ENCODE peak calls at places on chromosomes 5 and 9, in nine cellular contexts. Z is dorsolateral prefrontal cortex, R is brain microvascular endothelial cell, B is lower lobe of right lung, G is heart left ventricle, A is A549, F is cardiac muscle cell, V is GM12865, Q is endothelial cell of umbilical vein. C is an unnamed sample.

GRCh38 chr9:135370411-135371375 is 108.9 kb upstream of the PPP1R26 start:
- DNase-seq in Z (no peak), R (no peak), B (no peak), G (no peak), A (no peak), F (no peak), V (no peak), Q (no peak), C (no peak)

GRCh38 chr5:125226825-125227224 is 480.4 kb upstream of the ZNF608 start:
- DNase-seq in Z (no peak), R (no peak), B (no peak), G (no peak), A (no peak), F (no peak), V (no peak), Q (no peak), C (no peak)

GRCh38 chr9:92181296-92181695 is 66.1 kb upstream of the SPTLC1 start:
- DNase-seq in Z (no peak), R (no peak), B (no peak), G (no peak), A (no peak), F (no peak), V (no peak), Q (no peak), C (no peak)

GRCh38 chr5:55821731-55822512 is 29.2 kb upstream of the IL31RA start:
- DNase-seq in Z (no peak), R (no peak), B (peak), G (peak), A (peak), F (peak), V (no peak), Q (peak), C (no peak)

GRCh38 chr5:172058088-172058487 is 51.6 kb upstream of the FBXW11 start:
- DNase-seq in Z (no peak), R (no peak), B (no peak), G (no peak), A (no peak), F (no peak), V (no peak), Q (no peak), C (no peak)

GRCh38 chr5:109759304-109759703 is 69.6 kb downstream of the MAN2A1 start:
- DNase-seq in Z (no peak), R (peak), B (no peak), G (no peak), A (no peak), F (no peak), V (no peak), Q (peak), C (no peak)

GRCh38 chr9:133733421-133734250 is 4.5 kb downstream of the SARDH start:
- DNase-seq in Z (no peak), R (no peak), B (no peak), G (no peak), A (no peak), F (no peak), V (no peak), Q (no peak), C (no peak)

GRCh38 chr9:27414215-27414731 is 109.8 kb upstream of the IFNK start:
- DNase-seq in Z (no peak), R (no peak), B (peak), G (peak), A (no peak), F (no peak), V (no peak), Q (no peak), C (no peak)

GRCh38 chr5:125002727-125003598 is 256.5 kb upstream of the ZNF608 start:
- DNase-seq in Z (no peak), R (no peak), B (no peak), G (no peak), A (no peak), F (no peak), V (peak), Q (no peak), C (no peak)

GRCh38 chr9:75644649-75645048 is 245.8 kb upstream of the PCSK5 start:
- DNase-seq in Z (no peak), R (no peak), B (no peak), G (no peak), A (no peak), F (no peak), V (no peak), Q (no peak), C (no peak)

GRCh38 chr5:32489791-32490581 is 45.4 kb upstream of the ZFR start:
- DNase-seq in Z (peak), R (peak), B (peak), G (peak), A (peak), F (peak), V (peak), Q (peak), C (no peak)

GRCh38 chr9:124457887-124458431 is 7.7 kb downstream of the ADGRD2 start:
- DNase-seq in Z (no peak), R (no peak), B (no peak), G (no peak), A (no peak), F (no peak), V (no peak), Q (no peak), C (no peak)

GRCh38 chr9:86469476-86470087 is 115.4 kb upstream of the TUT7 start:
- DNase-seq in Z (no peak), R (no peak), B (no peak), G (no peak), A (no peak), F (no peak), V (no peak), Q (no peak), C (no peak)

GRCh38 chr9:129336601-129337286 is 158.7 kb upstream of the IER5L start:
- DNase-seq in Z (peak), R (no peak), B (peak), G (no peak), A (no peak), F (peak), V (peak), Q (peak), C (peak)

GRCh38 chr9:16029056-16029615 is 476.3 kb downstream of the CCDC171 start:
- DNase-seq in Z (no peak), R (no peak), B (no peak), G (no peak), A (no peak), F (no peak), V (no peak), Q (no peak), C (peak)

GRCh38 chr9:87516931-87517300 is 19.2 kb downstream of the DAPK1 start:
- DNase-seq in Z (no peak), R (no peak), B (no peak), G (no peak), A (no peak), F (no peak), V (no peak), Q (no peak), C (no peak)

GRCh38 chr9:87515086-87515485 is 17.4 kb downstream of the DAPK1 start:
- DNase-seq in Z (no peak), R (no peak), B (no peak), G (no peak), A (no peak), F (no peak), V (no peak), Q (no peak), C (no peak)

GRCh38 chr9:87517732-87518131 is 20.1 kb downstream of the DAPK1 start:
- DNase-seq in Z (no peak), R (no peak), B (no peak), G (no peak), A (no peak), F (no peak), V (no peak), Q (no peak), C (no peak)

GRCh38 chr9:87515588-87516221 is 18.0 kb downstream of the DAPK1 start:
- DNase-seq in Z (no peak), R (no peak), B (no peak), G (no peak), A (no peak), F (no peak), V (no peak), Q (no peak), C (no peak)

DNA sequence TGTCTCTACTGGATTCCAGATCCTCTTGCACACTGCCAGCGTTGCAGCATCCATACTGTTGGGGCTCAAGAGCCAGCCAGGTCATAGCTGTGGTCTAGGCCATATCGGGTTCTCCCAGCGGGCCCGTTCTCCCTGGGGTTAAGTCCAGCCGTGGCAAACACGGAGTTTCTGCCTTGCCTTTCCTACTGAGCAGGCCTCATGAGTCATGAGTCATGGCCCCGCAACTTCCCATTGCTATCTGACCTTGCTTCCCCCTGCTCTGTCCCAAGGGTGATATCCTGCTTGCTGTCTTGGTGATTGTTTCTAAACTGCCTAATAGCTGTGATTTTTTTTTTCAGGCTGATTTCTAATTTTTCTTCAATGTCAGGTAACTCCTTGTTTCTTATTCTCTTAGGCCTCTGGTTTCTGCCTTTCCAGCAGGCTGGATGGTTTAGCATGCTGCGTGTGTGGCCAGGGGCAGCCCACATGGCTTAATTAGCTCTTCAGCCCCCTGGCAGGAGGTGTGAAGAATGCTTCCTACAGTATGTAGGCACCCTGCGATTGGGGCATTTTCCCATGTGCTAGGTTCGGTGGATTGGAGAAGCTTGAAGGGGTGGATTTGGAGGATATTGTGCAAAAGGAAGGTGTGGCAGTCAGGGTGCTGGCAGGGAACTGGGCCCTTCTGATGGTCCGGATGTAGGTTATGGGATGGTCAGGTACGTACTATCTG is 18.7 kb downstream of the DAPK1 start:
- DNase-seq in Z (no peak), R (peak), B (peak), G (peak), A (peak), F (no peak), V (no peak), Q (peak), C (no peak)
- H3K4me3 ChIP-seq in Z (no peak), R (no peak), B (no peak), G (no peak), A (no peak), F (no peak), V (no peak), Q (no peak), C (no peak)

DNA sequence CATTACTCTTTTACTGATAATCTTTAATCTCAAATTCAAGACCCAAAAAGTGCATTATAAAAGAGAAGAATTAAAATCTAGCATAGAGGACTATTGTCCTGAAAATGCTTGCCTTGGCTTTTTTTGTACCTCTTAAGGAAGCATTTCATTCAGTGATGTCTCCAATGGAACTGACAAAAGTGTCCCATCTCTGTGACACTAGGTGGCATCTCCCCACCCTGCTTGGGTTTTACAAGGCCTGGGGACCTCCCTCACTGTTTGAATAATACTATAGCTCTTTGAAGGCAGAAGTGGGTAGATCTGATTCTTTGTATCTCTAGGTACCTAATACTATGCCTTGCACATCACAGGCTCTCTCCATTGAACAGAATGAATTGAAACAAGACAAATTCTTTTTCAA is 180.6 kb downstream of the EPB41L4A start:
- DNase-seq in Z (no peak), R (no peak), B (no peak), G (no peak), A (peak), F (no peak), V (peak), Q (no peak), C (no peak)
- TF ChIP-seq CTCF in Z (peak), R (no peak), B (no peak), G (no peak), A (no peak), F (no peak), V (peak), Q (no peak), C (no peak)

DNA sequence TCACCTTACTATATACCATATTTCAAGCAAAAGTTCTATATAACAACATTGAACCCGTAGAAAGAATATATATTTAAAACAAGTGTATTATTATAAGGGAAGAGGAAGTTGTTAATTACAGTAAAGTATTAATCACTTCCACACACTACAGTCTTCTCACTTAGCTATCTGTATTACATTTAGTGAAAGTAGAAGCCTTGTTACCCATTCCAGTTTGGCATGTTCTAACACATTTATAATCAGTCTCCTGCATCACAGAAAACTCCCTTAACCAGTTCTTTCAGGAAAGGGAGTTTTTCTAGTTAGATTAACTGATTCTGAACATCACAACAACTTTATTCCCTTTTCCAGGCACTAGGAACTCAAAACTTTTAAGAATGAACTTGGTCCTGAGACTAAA is 6.9 kb downstream of the RAB14 start:
- DNase-seq in Z (no peak), R (no peak), B (no peak), G (no peak), A (no peak), F (no peak), V (no peak), Q (no peak), C (no peak)
- H3K4me3 ChIP-seq in Z (no peak), R (no peak), B (no peak), G (no peak), A (no peak), F (no peak), V (no peak), Q (no peak), C (no peak)

GRCh38 chr9:121333950-121334773 is 35.9 kb downstream of the STOM start:
- DNase-seq in Z (no peak), R (no peak), B (no peak), G (peak), A (no peak), F (no peak), V (no peak), Q (no peak), C (no peak)

GRCh38 chr9:121331549-121331948 is 38.5 kb downstream of the STOM start:
- DNase-seq in Z (no peak), R (no peak), B (no peak), G (peak), A (no peak), F (no peak), V (no peak), Q (no peak), C (no peak)

GRCh38 chr9:121328876-121329681 is 41.0 kb downstream of the STOM start:
- DNase-seq in Z (no peak), R (no peak), B (no peak), G (peak), A (no peak), F (no peak), V (no peak), Q (no peak), C (no peak)

GRCh38 chr9:121328476-121328875 is 41.6 kb downstream of the STOM start:
- DNase-seq in Z (no peak), R (no peak), B (no peak), G (peak), A (no peak), F (no peak), V (no peak), Q (no peak), C (no peak)

GRCh38 chr9:121331992-121332685 is 37.9 kb downstream of the STOM start:
- DNase-seq in Z (no peak), R (peak), B (no peak), G (no peak), A (peak), F (no peak), V (no peak), Q (peak), C (peak)
- TF ChIP-seq CTCF in Z (no peak), R (peak), B (peak), G (peak), A (peak), F (peak), V (no peak), Q (peak), C (peak)

C was measured in BJ.